ENCODE peak calls at places on chromosomes 4 and X, in four cellular contexts. A is lung, T is neural crest cell, U is NCI-H187. G is an unnamed sample.

GRCh38 chr4:24778427-24779225 is 16.7 kb upstream of the SOD3 start:
- DNase-seq in A (no peak), T (no peak), U (no peak), G (peak)

GRCh38 chrX:71496476-71496875 is 36.4 kb upstream of the OGT start:
- DNase-seq in A (no peak), T (no peak), U (no peak), G (no peak)

GRCh38 chrX:35040871-35041270 is 98.3 kb downstream of the FAM47B start:
- DNase-seq in A (no peak), T (no peak), U (no peak), G (no peak)

GRCh38 chr4:3290476-3290875 is 2.3 kb upstream of the RGS12 start:
- DNase-seq in A (no peak), T (no peak), U (no peak), G (no peak)

GRCh38 chr4:102022343-102022742 is 231.8 kb downstream of the BANK1 start:
- DNase-seq in A (no peak), T (no peak), U (no peak), G (no peak)

GRCh38 chr4:6687947-6688878 is 5.5 kb upstream of the S100P start:
- DNase-seq in A (no peak), T (no peak), U (no peak), G (no peak)

GRCh38 chr4:120921456-120922389 is 803 bp downstream of the PRDM5 start:
- DNase-seq in A (peak), T (peak), U (no peak), G (no peak)

GRCh38 chrX:139770366-139770765 is 62.4 kb upstream of the MCF2 start:
- DNase-seq in A (no peak), T (no peak), U (no peak), G (no peak)

GRCh38 chr4:82381661-82382284 is 8.0 kb upstream of the HNRNPD start:
- DNase-seq in A (no peak), T (no peak), U (no peak), G (peak)

GRCh38 chr4:13196721-13197120 is 287.4 kb downstream of the RAB28 start:
- DNase-seq in A (no peak), T (no peak), U (no peak), G (no peak)